ENCODE peak calls at places on chromosomes 1 and 21, in eight cellular contexts. One of them, this sample, is unnamed.

GRCh38 chr1:82086739-82087138 is 286.0 kb downstream of the ADGRL2 start:
- DNase-seq in amniotic stem cell: no peak
- DNase-seq in activated CD8-positive, alpha-beta memory T cell treated with anti-CD3 and anti-CD28 coated beads for 1 hour: no peak
- DNase-seq in colonic mucosa: no peak
- DNase-seq in astrocyte of the cerebellum: no peak
- DNase-seq in KBM-7: no peak
- DNase-seq in stimulated activated CD4-positive, alpha-beta T cell treated with anti-CD3 and anti-CD28 coated beads, Interleukin-4, amount 100 ng/mL, for 48 hours: no peak
- DNase-seq in astrocyte of the spinal cord: no peak
- DNase-seq in this sample: no peak

GRCh38 chr21:42905195-42905594 is 12.1 kb downstream of the NDUFV3 start:
- DNase-seq in astrocyte of the spinal cord: no peak
- DNase-seq in astrocyte of the cerebellum: no peak
- DNase-seq in colonic mucosa: no peak
- DNase-seq in stimulated activated CD4-positive, alpha-beta T cell treated with anti-CD3 and anti-CD28 coated beads, Interleukin-4, amount 100 ng/mL, for 48 hours: no peak
- DNase-seq in KBM-7: no peak
- DNase-seq in activated CD8-positive, alpha-beta memory T cell treated with anti-CD3 and anti-CD28 coated beads for 1 hour: no peak
- DNase-seq in amniotic stem cell: no peak
- DNase-seq in this sample: no peak

GRCh38 chr1:25744140-25744581 is 55.8 kb upstream of the SELENON start:
- DNase-seq in amniotic stem cell: no peak
- DNase-seq in colonic mucosa: peak; percentile 65
- DNase-seq in astrocyte of the cerebellum: no peak
- DNase-seq in astrocyte of the spinal cord: peak; percentile 29
- DNase-seq in stimulated activated CD4-positive, alpha-beta T cell treated with anti-CD3 and anti-CD28 coated beads, Interleukin-4, amount 100 ng/mL, for 48 hours: no peak
- DNase-seq in activated CD8-positive, alpha-beta memory T cell treated with anti-CD3 and anti-CD28 coated beads for 1 hour: no peak
- DNase-seq in KBM-7: no peak
- DNase-seq in this sample: peak; percentile 70

GRCh38 chr1:203129501-203130231 is 2.1 kb downstream of the ADORA1 start:
- DNase-seq in colonic mucosa: no peak
- DNase-seq in activated CD8-positive, alpha-beta memory T cell treated with anti-CD3 and anti-CD28 coated beads for 1 hour: no peak
- DNase-seq in KBM-7: no peak
- DNase-seq in astrocyte of the spinal cord: no peak
- DNase-seq in stimulated activated CD4-positive, alpha-beta T cell treated with anti-CD3 and anti-CD28 coated beads, Interleukin-4, amount 100 ng/mL, for 48 hours: no peak
- DNase-seq in astrocyte of the cerebellum: no peak
- DNase-seq in amniotic stem cell: no peak
- DNase-seq in this sample: no peak

GRCh38 chr1:147086129-147086528 is 86.1 kb downstream of the PRKAB2 start:
- DNase-seq in astrocyte of the spinal cord: no peak
- DNase-seq in activated CD8-positive, alpha-beta memory T cell treated with anti-CD3 and anti-CD28 coated beads for 1 hour: no peak
- DNase-seq in astrocyte of the cerebellum: no peak
- DNase-seq in colonic mucosa: no peak
- DNase-seq in KBM-7: no peak
- DNase-seq in stimulated activated CD4-positive, alpha-beta T cell treated with anti-CD3 and anti-CD28 coated beads, Interleukin-4, amount 100 ng/mL, for 48 hours: no peak
- DNase-seq in amniotic stem cell: no peak
- DNase-seq in this sample: no peak

GRCh38 chr1:206112600-206113301 is 4.4 kb downstream of the AVPR1B start:
- DNase-seq in astrocyte of the spinal cord: no peak
- DNase-seq in colonic mucosa: peak; percentile 84
- DNase-seq in stimulated activated CD4-positive, alpha-beta T cell treated with anti-CD3 and anti-CD28 coated beads, Interleukin-4, amount 100 ng/mL, for 48 hours: no peak
- DNase-seq in astrocyte of the cerebellum: no peak
- DNase-seq in activated CD8-positive, alpha-beta memory T cell treated with anti-CD3 and anti-CD28 coated beads for 1 hour: no peak
- DNase-seq in amniotic stem cell: no peak
- DNase-seq in KBM-7: no peak
- DNase-seq in this sample: no peak

GRCh38 chr1:43288058-43288784 is 2.8 kb upstream of the C1orf210 start:
- DNase-seq in colonic mucosa: no peak
- DNase-seq in KBM-7: no peak
- DNase-seq in amniotic stem cell: no peak
- DNase-seq in stimulated activated CD4-positive, alpha-beta T cell treated with anti-CD3 and anti-CD28 coated beads, Interleukin-4, amount 100 ng/mL, for 48 hours: no peak
- DNase-seq in activated CD8-positive, alpha-beta memory T cell treated with anti-CD3 and anti-CD28 coated beads for 1 hour: no peak
- DNase-seq in astrocyte of the cerebellum: no peak
- DNase-seq in astrocyte of the spinal cord: no peak
- DNase-seq in this sample: no peak

GRCh38 chr1:156413310-156414246 is 44.6 kb downstream of the RHBG start:
- DNase-seq in colonic mucosa: no peak
- DNase-seq in activated CD8-positive, alpha-beta memory T cell treated with anti-CD3 and anti-CD28 coated beads for 1 hour: no peak
- DNase-seq in astrocyte of the spinal cord: no peak
- DNase-seq in amniotic stem cell: no peak
- DNase-seq in stimulated activated CD4-positive, alpha-beta T cell treated with anti-CD3 and anti-CD28 coated beads, Interleukin-4, amount 100 ng/mL, for 48 hours: no peak
- DNase-seq in astrocyte of the cerebellum: no peak
- DNase-seq in KBM-7: no peak
- DNase-seq in this sample: no peak

GRCh38 chr21:38680401-38680800 is 125.3 kb upstream of the ETS2 start:
- DNase-seq in colonic mucosa: no peak
- DNase-seq in stimulated activated CD4-positive, alpha-beta T cell treated with anti-CD3 and anti-CD28 coated beads, Interleukin-4, amount 100 ng/mL, for 48 hours: no peak
- DNase-seq in astrocyte of the cerebellum: no peak
- DNase-seq in KBM-7: no peak
- DNase-seq in amniotic stem cell: no peak
- DNase-seq in astrocyte of the spinal cord: no peak
- DNase-seq in activated CD8-positive, alpha-beta memory T cell treated with anti-CD3 and anti-CD28 coated beads for 1 hour: no peak
- DNase-seq in this sample: no peak

GRCh38 chr1:77889671-77890070 is 1.2 kb downstream of the NEXN start:
- DNase-seq in colonic mucosa: no peak
- DNase-seq in KBM-7: no peak
- DNase-seq in astrocyte of the spinal cord: peak; percentile 80
- DNase-seq in astrocyte of the cerebellum: peak; percentile 61
- DNase-seq in amniotic stem cell: peak; percentile 37
- DNase-seq in activated CD8-positive, alpha-beta memory T cell treated with anti-CD3 and anti-CD28 coated beads for 1 hour: no peak
- DNase-seq in stimulated activated CD4-positive, alpha-beta T cell treated with anti-CD3 and anti-CD28 coated beads, Interleukin-4, amount 100 ng/mL, for 48 hours: no peak
- DNase-seq in this sample: peak; percentile 16

GRCh38 chr1:200343874-200344273 is 66.0 kb downstream of the ZNF281 start:
- DNase-seq in amniotic stem cell: no peak
- DNase-seq in astrocyte of the spinal cord: no peak
- DNase-seq in colonic mucosa: no peak
- DNase-seq in activated CD8-positive, alpha-beta memory T cell treated with anti-CD3 and anti-CD28 coated beads for 1 hour: no peak
- DNase-seq in stimulated activated CD4-positive, alpha-beta T cell treated with anti-CD3 and anti-CD28 coated beads, Interleukin-4, amount 100 ng/mL, for 48 hours: no peak
- DNase-seq in astrocyte of the cerebellum: no peak
- DNase-seq in KBM-7: no peak
- DNase-seq in this sample: no peak

GRCh38 chr1:208107817-208108608 is 136.2 kb downstream of the PLXNA2 start:
- DNase-seq in activated CD8-positive, alpha-beta memory T cell treated with anti-CD3 and anti-CD28 coated beads for 1 hour: no peak
- DNase-seq in amniotic stem cell: no peak
- DNase-seq in KBM-7: no peak
- DNase-seq in stimulated activated CD4-positive, alpha-beta T cell treated with anti-CD3 and anti-CD28 coated beads, Interleukin-4, amount 100 ng/mL, for 48 hours: no peak
- DNase-seq in colonic mucosa: no peak
- DNase-seq in astrocyte of the spinal cord: peak; percentile 83
- DNase-seq in astrocyte of the cerebellum: no peak
- DNase-seq in this sample: peak; percentile 63

GRCh38 chr1:79568411-79568810 is 561.9 kb upstream of the ADGRL4 start:
- DNase-seq in stimulated activated CD4-positive, alpha-beta T cell treated with anti-CD3 and anti-CD28 coated beads, Interleukin-4, amount 100 ng/mL, for 48 hours: no peak
- DNase-seq in astrocyte of the cerebellum: no peak
- DNase-seq in activated CD8-positive, alpha-beta memory T cell treated with anti-CD3 and anti-CD28 coated beads for 1 hour: no peak
- DNase-seq in KBM-7: no peak
- DNase-seq in astrocyte of the spinal cord: peak; percentile 9
- DNase-seq in amniotic stem cell: no peak
- DNase-seq in colonic mucosa: no peak
- DNase-seq in this sample: peak; percentile 10

GRCh38 chr1:39737546-39738169 is 1.0 kb upstream of the PPIE start:
- DNase-seq in astrocyte of the cerebellum: peak; percentile 11
- DNase-seq in stimulated activated CD4-positive, alpha-beta T cell treated with anti-CD3 and anti-CD28 coated beads, Interleukin-4, amount 100 ng/mL, for 48 hours: no peak
- DNase-seq in colonic mucosa: no peak
- DNase-seq in astrocyte of the spinal cord: peak; percentile 83
- DNase-seq in amniotic stem cell: no peak
- DNase-seq in activated CD8-positive, alpha-beta memory T cell treated with anti-CD3 and anti-CD28 coated beads for 1 hour: no peak
- DNase-seq in KBM-7: no peak
- DNase-seq in this sample: no peak

GRCh38 chr1:214933375-214933774 is 149.2 kb upstream of the KCNK2 start:
- DNase-seq in colonic mucosa: no peak
- DNase-seq in stimulated activated CD4-positive, alpha-beta T cell treated with anti-CD3 and anti-CD28 coated beads, Interleukin-4, amount 100 ng/mL, for 48 hours: peak; percentile 9
- DNase-seq in amniotic stem cell: no peak
- DNase-seq in KBM-7: no peak
- DNase-seq in astrocyte of the cerebellum: no peak
- DNase-seq in activated CD8-positive, alpha-beta memory T cell treated with anti-CD3 and anti-CD28 coated beads for 1 hour: no peak
- DNase-seq in astrocyte of the spinal cord: no peak
- DNase-seq in this sample: no peak

GRCh38 chr1:50427086-50427817 is 4.0 kb upstream of the DMRTA2 start:
- DNase-seq in activated CD8-positive, alpha-beta memory T cell treated with anti-CD3 and anti-CD28 coated beads for 1 hour: no peak
- DNase-seq in amniotic stem cell: no peak
- DNase-seq in KBM-7: no peak
- DNase-seq in stimulated activated CD4-positive, alpha-beta T cell treated with anti-CD3 and anti-CD28 coated beads, Interleukin-4, amount 100 ng/mL, for 48 hours: no peak
- DNase-seq in colonic mucosa: no peak
- DNase-seq in astrocyte of the cerebellum: no peak
- DNase-seq in astrocyte of the spinal cord: no peak
- DNase-seq in this sample: no peak

GRCh38 chr1:108009603-108010195 is 44.7 kb upstream of the VAV3 start:
- DNase-seq in stimulated activated CD4-positive, alpha-beta T cell treated with anti-CD3 and anti-CD28 coated beads, Interleukin-4, amount 100 ng/mL, for 48 hours: no peak
- DNase-seq in activated CD8-positive, alpha-beta memory T cell treated with anti-CD3 and anti-CD28 coated beads for 1 hour: no peak
- DNase-seq in astrocyte of the spinal cord: peak; percentile 55
- DNase-seq in astrocyte of the cerebellum: no peak
- DNase-seq in amniotic stem cell: no peak
- DNase-seq in KBM-7: no peak
- DNase-seq in colonic mucosa: no peak
- DNase-seq in this sample: no peak

GRCh38 chr1:76209648-76210047 is 135.1 kb downstream of the ST6GALNAC3 start:
- DNase-seq in KBM-7: no peak
- DNase-seq in astrocyte of the cerebellum: no peak
- DNase-seq in amniotic stem cell: no peak
- DNase-seq in colonic mucosa: no peak
- DNase-seq in stimulated activated CD4-positive, alpha-beta T cell treated with anti-CD3 and anti-CD28 coated beads, Interleukin-4, amount 100 ng/mL, for 48 hours: no peak
- DNase-seq in astrocyte of the spinal cord: no peak
- DNase-seq in activated CD8-positive, alpha-beta memory T cell treated with anti-CD3 and anti-CD28 coated beads for 1 hour: no peak
- DNase-seq in this sample: no peak

GRCh38 chr1:29120955-29121485 is 2.7 kb downstream of the TMEM200B start:
- DNase-seq in colonic mucosa: peak; percentile 56
- DNase-seq in astrocyte of the spinal cord: peak; percentile 38
- DNase-seq in amniotic stem cell: no peak
- DNase-seq in stimulated activated CD4-positive, alpha-beta T cell treated with anti-CD3 and anti-CD28 coated beads, Interleukin-4, amount 100 ng/mL, for 48 hours: peak; percentile 61
- DNase-seq in KBM-7: peak; percentile 29
- DNase-seq in astrocyte of the cerebellum: no peak
- DNase-seq in activated CD8-positive, alpha-beta memory T cell treated with anti-CD3 and anti-CD28 coated beads for 1 hour: peak; percentile 41
- DNase-seq in this sample: peak; percentile 78

GRCh38 chr1:3986686-3987218 is 86.7 kb upstream of the C1orf174 start:
- DNase-seq in astrocyte of the cerebellum: no peak
- DNase-seq in stimulated activated CD4-positive, alpha-beta T cell treated with anti-CD3 and anti-CD28 coated beads, Interleukin-4, amount 100 ng/mL, for 48 hours: no peak
- DNase-seq in KBM-7: no peak
- DNase-seq in astrocyte of the spinal cord: no peak
- DNase-seq in colonic mucosa: no peak
- DNase-seq in amniotic stem cell: no peak
- DNase-seq in activated CD8-positive, alpha-beta memory T cell treated with anti-CD3 and anti-CD28 coated beads for 1 hour: no peak
- DNase-seq in this sample: no peak

GRCh38 chr1:147539122-147539575 is 2.2 kb upstream of the BCL9 start:
- DNase-seq in astrocyte of the cerebellum: peak; percentile 92
- DNase-seq in KBM-7: no peak
- DNase-seq in stimulated activated CD4-positive, alpha-beta T cell treated with anti-CD3 and anti-CD28 coated beads, Interleukin-4, amount 100 ng/mL, for 48 hours: no peak
- DNase-seq in amniotic stem cell: peak; percentile 82
- DNase-seq in colonic mucosa: no peak
- DNase-seq in astrocyte of the spinal cord: peak; percentile 97
- DNase-seq in activated CD8-positive, alpha-beta memory T cell treated with anti-CD3 and anti-CD28 coated beads for 1 hour: no peak
- DNase-seq in this sample: peak; percentile 79

GRCh38 chr1:207949571-207950195 is 38.8 kb upstream of the CD34 start:
- DNase-seq in KBM-7: no peak
- DNase-seq in activated CD8-positive, alpha-beta memory T cell treated with anti-CD3 and anti-CD28 coated beads for 1 hour: no peak
- DNase-seq in astrocyte of the cerebellum: no peak
- DNase-seq in amniotic stem cell: no peak
- DNase-seq in astrocyte of the spinal cord: no peak
- DNase-seq in stimulated activated CD4-positive, alpha-beta T cell treated with anti-CD3 and anti-CD28 coated beads, Interleukin-4, amount 100 ng/mL, for 48 hours: no peak
- DNase-seq in colonic mucosa: no peak
- DNase-seq in this sample: no peak

GRCh38 chr1:90106271-90106670 is 111.4 kb downstream of the ZNF326 start:
- DNase-seq in astrocyte of the spinal cord: no peak
- DNase-seq in colonic mucosa: no peak
- DNase-seq in amniotic stem cell: no peak
- DNase-seq in astrocyte of the cerebellum: no peak
- DNase-seq in stimulated activated CD4-positive, alpha-beta T cell treated with anti-CD3 and anti-CD28 coated beads, Interleukin-4, amount 100 ng/mL, for 48 hours: no peak
- DNase-seq in KBM-7: no peak
- DNase-seq in activated CD8-positive, alpha-beta memory T cell treated with anti-CD3 and anti-CD28 coated beads for 1 hour: no peak
- DNase-seq in this sample: no peak

GRCh38 chr1:174286042-174286441 is 126.7 kb downstream of the RABGAP1L start:
- DNase-seq in stimulated activated CD4-positive, alpha-beta T cell treated with anti-CD3 and anti-CD28 coated beads, Interleukin-4, amount 100 ng/mL, for 48 hours: no peak
- DNase-seq in astrocyte of the cerebellum: no peak
- DNase-seq in amniotic stem cell: no peak
- DNase-seq in activated CD8-positive, alpha-beta memory T cell treated with anti-CD3 and anti-CD28 coated beads for 1 hour: no peak
- DNase-seq in colonic mucosa: no peak
- DNase-seq in KBM-7: no peak
- DNase-seq in astrocyte of the spinal cord: no peak
- DNase-seq in this sample: no peak

GRCh38 chr1:26787381-26787705 is 407 bp upstream of the PIGV start:
- DNase-seq in astrocyte of the spinal cord: peak; percentile 80
- DNase-seq in activated CD8-positive, alpha-beta memory T cell treated with anti-CD3 and anti-CD28 coated beads for 1 hour: peak; percentile 47
- DNase-seq in amniotic stem cell: no peak
- DNase-seq in astrocyte of the cerebellum: peak; percentile 40
- DNase-seq in stimulated activated CD4-positive, alpha-beta T cell treated with anti-CD3 and anti-CD28 coated beads, Interleukin-4, amount 100 ng/mL, for 48 hours: peak; percentile 58
- DNase-seq in KBM-7: no peak
- DNase-seq in colonic mucosa: no peak
- DNase-seq in this sample: no peak

GRCh38 chr1:116826818-116827606 is 72.8 kb downstream of the CD2 start:
- DNase-seq in colonic mucosa: peak; percentile 52
- DNase-seq in astrocyte of the spinal cord: no peak
- DNase-seq in activated CD8-positive, alpha-beta memory T cell treated with anti-CD3 and anti-CD28 coated beads for 1 hour: no peak
- DNase-seq in stimulated activated CD4-positive, alpha-beta T cell treated with anti-CD3 and anti-CD28 coated beads, Interleukin-4, amount 100 ng/mL, for 48 hours: peak; percentile 74
- DNase-seq in KBM-7: peak; percentile 84
- DNase-seq in amniotic stem cell: no peak
- DNase-seq in astrocyte of the cerebellum: no peak
- DNase-seq in this sample: peak; percentile 76

GRCh38 chr1:83927061-83927460 is 71.9 kb downstream of the TTLL7 start:
- DNase-seq in amniotic stem cell: no peak
- DNase-seq in KBM-7: no peak
- DNase-seq in stimulated activated CD4-positive, alpha-beta T cell treated with anti-CD3 and anti-CD28 coated beads, Interleukin-4, amount 100 ng/mL, for 48 hours: no peak
- DNase-seq in colonic mucosa: no peak
- DNase-seq in astrocyte of the cerebellum: no peak
- DNase-seq in astrocyte of the spinal cord: no peak
- DNase-seq in activated CD8-positive, alpha-beta memory T cell treated with anti-CD3 and anti-CD28 coated beads for 1 hour: no peak
- DNase-seq in this sample: no peak